ENCODE peak calls at places on chromosomes 5 and 9, in seven cellular contexts. T is C1 segment of cervical spinal cord, H is cerebellum, Y is fibroblast of pulmonary artery, I is hypothalamus, A is RCC 7860, C is EL. F is an unnamed sample.

GRCh38 chr5:56412601-56413379 is 179.7 kb upstream of the ANKRD55 start:
- DNase-seq in T (peak; percentile 57), H (no peak), Y (no peak), I (peak; percentile 3), A (no peak), C (no peak), F (no peak)

GRCh38 chr9:21933865-21934264 is 60.3 kb downstream of the CDKN2A start:
- DNase-seq in T (no peak), H (no peak), Y (peak; percentile 34), I (no peak), A (no peak), C (peak; percentile 46), F (no peak)

GRCh38 chr9:131728961-131729360 is 10.9 kb downstream of the RAPGEF1 start:
- DNase-seq in T (no peak), H (no peak), Y (no peak), I (no peak), A (peak; percentile 57), C (no peak), F (no peak)

GRCh38 chr5:6812800-6813731 is 99.8 kb downstream of the TENT4A start:
- DNase-seq in T (no peak), H (no peak), Y (peak; percentile 77), I (no peak), A (no peak), C (no peak), F (no peak)

GRCh38 chr5:65479527-65479926 is 2.2 kb downstream of the ADAMTS6 start:
- DNase-seq in T (no peak), H (no peak), Y (peak; percentile 14), I (no peak), A (no peak), C (no peak), F (no peak)

GRCh38 chr9:120235081-120235480 is 344.9 kb downstream of the CDK5RAP2 start:
- DNase-seq in T (no peak), H (no peak), Y (no peak), I (no peak), A (no peak), C (no peak), F (no peak)

GRCh38 chr5:5721881-5722280 is 299.4 kb downstream of the ICE1 start:
- DNase-seq in T (no peak), H (no peak), Y (no peak), I (no peak), A (no peak), C (no peak), F (no peak)

GRCh38 chr5:1400211-1400855 is 44.9 kb downstream of the SLC6A3 start:
- DNase-seq in T (no peak), H (no peak), Y (no peak), I (no peak), A (no peak), C (no peak), F (no peak)

GRCh38 chr5:35430381-35431162 is 187.1 kb upstream of the SPEF2 start:
- DNase-seq in T (no peak), H (no peak), Y (no peak), I (no peak), A (no peak), C (no peak), F (no peak)